ENCODE peak calls at places on chromosomes 4 and X, in eight cellular contexts. R is D341Med; Q is CD8-positive, alpha-beta memory T cell; H is LoVo; K is T-cell; I is RWPE1; O is activated gamma-delta T cell treated with Interleukin-2 at 50 U/mL for 16 hours; V is stimulated activated CD4-positive, alpha-beta T cell treated with anti-CD3 and anti-CD28 coated beads, TNF-alpha, amount 100 ng/mL, for 1 hour. D is an unnamed sample.

GRCh38 chrX:627510-627964 is 3.1 kb upstream of the SHOX start:
- DNase-seq in R (peak; percentile 38), Q (no peak), H (no peak), K (no peak), I (no peak), O (no peak), V (no peak), D (no peak)

GRCh38 chrX:21493226-21493850 is 119.1 kb downstream of the CNKSR2 start:
- DNase-seq in R (no peak), Q (no peak), H (no peak), K (no peak), I (no peak), O (no peak), V (no peak), D (no peak)

GRCh38 chr4:112523764-112524505 is 8.0 kb upstream of the NEUROG2 start:
- DNase-seq in R (peak; percentile 86), Q (peak; percentile 79), H (peak; percentile 84), K (peak; percentile 70), I (peak; percentile 49), O (peak; percentile 69), V (peak; percentile 68), D (peak; percentile 60)

GRCh38 chr4:109977854-109978501 is 65.3 kb downstream of the EGF start:
- DNase-seq in R (peak; percentile 43), Q (no peak), H (peak; percentile 60), K (no peak), I (peak; percentile 45), O (no peak), V (no peak), D (no peak)

GRCh38 chrX:121570072-121570841 is 522.8 kb downstream of the GLUD2 start:
- DNase-seq in R (no peak), Q (no peak), H (no peak), K (no peak), I (no peak), O (no peak), V (no peak), D (no peak)

GRCh38 chr4:38102942-38103604 is 142.9 kb downstream of the PTTG2 start:
- DNase-seq in R (no peak), Q (no peak), H (no peak), K (no peak), I (no peak), O (no peak), V (no peak), D (no peak)

GRCh38 chr4:20456416-20456815 is 204.7 kb downstream of the SLIT2 start:
- DNase-seq in R (no peak), Q (no peak), H (no peak), K (no peak), I (no peak), O (no peak), V (no peak), D (no peak)

GRCh38 chrX:49876750-49877149 is 2.5 kb upstream of the USP27X start:
- DNase-seq in R (peak; percentile 31), Q (no peak), H (peak; percentile 19), K (no peak), I (peak; percentile 26), O (no peak), V (no peak), D (no peak)

GRCh38 chr4:98672583-98673281 is 14.3 kb upstream of the TSPAN5 start:
- DNase-seq in R (no peak), Q (no peak), H (no peak), K (no peak), I (no peak), O (no peak), V (no peak), D (no peak)

GRCh38 chr4:79311279-79311678 is 14.6 kb downstream of the NAA11 start:
- DNase-seq in R (no peak), Q (no peak), H (no peak), K (no peak), I (no peak), O (no peak), V (no peak), D (no peak)

GRCh38 chr4:145285928-145286327 is 105.5 kb upstream of the OTUD4 start:
- DNase-seq in R (no peak), Q (no peak), H (no peak), K (no peak), I (peak; percentile 26), O (no peak), V (no peak), D (no peak)

GRCh38 chr4:8736083-8736825 is 135.4 kb downstream of the HMX1 start:
- DNase-seq in R (no peak), Q (no peak), H (no peak), K (no peak), I (no peak), O (no peak), V (no peak), D (no peak)

GRCh38 chr4:74047152-74047551 is 8.7 kb upstream of the CXCL3 start:
- DNase-seq in R (no peak), Q (no peak), H (no peak), K (no peak), I (no peak), O (no peak), V (no peak), D (no peak)

GRCh38 chr4:183200453-183200852 is 101.4 kb downstream of the WWC2 start:
- DNase-seq in R (no peak), Q (no peak), H (peak; percentile 44), K (no peak), I (peak; percentile 34), O (no peak), V (no peak), D (no peak)

GRCh38 chrX:109270580-109271484 is 211.1 kb downstream of the GUCY2F start:
- DNase-seq in R (no peak), Q (no peak), H (peak; percentile 24), K (no peak), I (peak; percentile 81), O (no peak), V (no peak), D (no peak)

GRCh38 chr4:110085131-110085530 is 113.3 kb downstream of the ELOVL6 start:
- DNase-seq in R (no peak), Q (no peak), H (peak; percentile 85), K (peak; percentile 35), I (no peak), O (peak; percentile 26), V (no peak), D (no peak)

GRCh38 chr4:10371869-10372471 is 85.3 kb downstream of the ZNF518B start:
- DNase-seq in R (no peak), Q (no peak), H (no peak), K (no peak), I (no peak), O (no peak), V (no peak), D (no peak)

GRCh38 chr4:41413670-41414069 is 124.3 kb upstream of the LIMCH1 start:
- DNase-seq in R (peak; percentile 50), Q (no peak), H (no peak), K (no peak), I (no peak), O (no peak), V (no peak), D (no peak)

GRCh38 chr4:181959121-181959520 is 284.1 kb upstream of the TENM3 start:
- DNase-seq in R (no peak), Q (no peak), H (no peak), K (no peak), I (peak; percentile 38), O (no peak), V (no peak), D (no peak)

GRCh38 chrX:2878563-2878962 is 49.8 kb downstream of the GYG2 start:
- DNase-seq in R (no peak), Q (no peak), H (no peak), K (no peak), I (no peak), O (no peak), V (no peak), D (no peak)

GRCh38 chrX:16484338-16484737 is 165.6 kb upstream of the S100G start:
- DNase-seq in R (no peak), Q (no peak), H (peak; percentile 20), K (no peak), I (peak; percentile 67), O (no peak), V (no peak), D (no peak)